ENCODE peak calls at places on chromosomes 7 and 10, in five cellular contexts. E, W, K, S and L are unnamed samples.

GRCh38 chr7:155298288-155298833 is 683 bp downstream of the INSIG1 start:
- DNase-seq in W (peak), E (peak), S (no peak), K (no peak), L (peak)

GRCh38 chr10:130720235-130720634 is 584.0 kb downstream of the GLRX3 start:
- DNase-seq in S (no peak), W (no peak), K (no peak), E (no peak), L (no peak)

GRCh38 chr10:102619281-102619981 is 24.8 kb upstream of the TRIM8 start:
- DNase-seq in W (no peak), E (no peak), K (no peak), S (no peak), L (no peak)

GRCh38 chr10:63681965-63682704 is 160.9 kb downstream of the REEP3 start:
- DNase-seq in W (peak), K (no peak), E (no peak), S (no peak), L (peak)

GRCh38 chr7:125563557-125563956 is 633.9 kb upstream of the POT1 start:
- DNase-seq in W (no peak), K (no peak), S (no peak), E (no peak), L (no peak)

GRCh38 chr10:61078542-61078941 is 134.6 kb upstream of the RHOBTB1 start:
- DNase-seq in W (peak), E (no peak), S (no peak), K (no peak), L (no peak)

GRCh38 chr10:34816067-34817002 is 1.2 kb upstream of the PARD3 start:
- DNase-seq in K (no peak), W (peak), S (peak), E (no peak), L (peak)

GRCh38 chr10:78000956-78001472 is 28.3 kb downstream of the POLR3A start:
- DNase-seq in E (no peak), K (no peak), W (no peak), S (no peak), L (no peak)

GRCh38 chr10:116138897-116139296 is 134.1 kb downstream of the GFRA1 start:
- DNase-seq in K (no peak), S (no peak), E (no peak), W (no peak), L (no peak)

GRCh38 chr7:123768493-123768892 is 19.7 kb upstream of the WASL start:
- DNase-seq in W (no peak), K (no peak), S (no peak), E (no peak), L (no peak)

GRCh38 chr10:24848169-24848688 is 104.2 kb downstream of the PRTFDC1 start:
- DNase-seq in W (no peak), K (no peak), S (no peak), E (no peak), L (no peak)

GRCh38 chr10:101140950-101141621 is 10.0 kb downstream of the TLX1 start:
- DNase-seq in S (no peak), W (no peak), E (no peak), K (no peak), L (no peak)

GRCh38 chr10:32073128-32073527 is 16.9 kb upstream of the KIF5B start:
- DNase-seq in K (no peak), W (no peak), S (no peak), E (no peak), L (no peak)

GRCh38 chr7:28349637-28350036 is 62.7 kb upstream of the CREB5 start:
- DNase-seq in K (no peak), S (no peak), E (no peak), W (peak), L (no peak)

GRCh38 chr7:32275216-32275979 is 205.2 kb upstream of the PDE1C start:
- DNase-seq in W (peak), S (no peak), K (no peak), E (peak), L (no peak)